ENCODE peak calls at places on chromosomes 1 and 21, in seven cellular contexts. L, B, E, O, S, J and Q are unnamed samples. For H3K27me3, the result is how much of the 10 kb centered on the place peaks cover.

GRCh38 chr1:1198423-1199140 is 7.8 kb downstream of the TNFRSF18 start:
- DNase-seq in O (no peak), L (no peak), J (no peak), S (no peak), B (no peak), E (peak), Q (no peak)

GRCh38 chr1:245493029-245493428 is 338.2 kb downstream of the KIF26B start:
- DNase-seq in O (no peak), L (no peak), B (no peak), E (no peak), J (no peak), S (no peak), Q (no peak)

GRCh38 chr1:203359010-203359571 is 8.2 kb upstream of the FMOD start:
- DNase-seq in L (peak), S (peak), E (peak), O (peak), J (no peak), B (no peak), Q (no peak)

GRCh38 chr1:51063121-51063520 is 38.9 kb upstream of the C1orf185 start:
- DNase-seq in J (no peak), O (no peak), L (no peak), E (no peak), B (no peak), S (peak), Q (peak)

GRCh38 chr1:29964718-29965533 is 728.6 kb downstream of the PTPRU start:
- DNase-seq in B (no peak), S (no peak), L (no peak), J (no peak), O (no peak), E (no peak), Q (no peak)

GRCh38 chr1:228902781-228903572 is 167.7 kb downstream of the RHOU start:
- DNase-seq in O (peak), J (peak), L (peak), S (peak), E (peak), B (peak), Q (peak)

GRCh38 chr1:23478896-23479790 is 4.8 kb downstream of the ASAP3 start:
- DNase-seq in B (no peak), E (peak), O (peak), J (peak), L (peak), S (peak), Q (no peak)

GRCh38 chr1:89989791-89990190 is 5.1 kb upstream of the ZNF326 start:
- DNase-seq in O (no peak), S (no peak), L (peak), E (no peak), B (no peak), J (no peak), Q (no peak)

GRCh38 chr21:40901690-40902089 is 54.7 kb upstream of the DSCAM start:
- DNase-seq in B (no peak), E (no peak), J (no peak), S (no peak), O (no peak), L (no peak), Q (no peak)

GRCh38 chr21:29168874-29169273 is 38.4 kb downstream of the MAP3K7CL start:
- DNase-seq in L (no peak), E (no peak), O (no peak), B (peak), J (no peak), S (no peak), Q (peak)

GRCh38 chr1:164510435-164510834 is 48.5 kb upstream of the PBX1 start:
- DNase-seq in E (no peak), L (no peak), O (no peak), J (no peak), S (peak), B (no peak), Q (peak)

GRCh38 chr1:20867062-20867461 is 80.0 kb upstream of the HP1BP3 start:
- DNase-seq in E (no peak), B (no peak), J (no peak), L (no peak), S (peak), O (no peak), Q (peak)

GRCh38 chr1:180670681-180671080 is 38.9 kb downstream of the XPR1 start:
- DNase-seq in O (no peak), S (no peak), J (no peak), L (no peak), E (no peak), B (no peak), Q (no peak)

GRCh38 chr1:162942903-162943567 is 82.1 kb upstream of the CCDC190 start:
- DNase-seq in O (no peak), B (no peak), E (peak), J (no peak), L (no peak), S (peak), Q (peak)

GRCh38 chr1:8115769-8116167 is 89.7 kb upstream of the ERRFI1 start:
- DNase-seq in B (no peak), L (no peak), S (no peak), E (no peak), J (no peak), O (no peak), Q (no peak)

GRCh38 chr1:8115031-8115768 is 89.1 kb upstream of the ERRFI1 start:
- DNase-seq in E (no peak), S (no peak), B (no peak), O (no peak), L (no peak), J (no peak), Q (no peak)

GRCh38 chr1:8112611-8113256 is 86.6 kb upstream of the ERRFI1 start:
- DNase-seq in J (no peak), E (no peak), B (no peak), O (no peak), S (no peak), L (no peak), Q (no peak)

GRCh38 chr1:8111560-8111959 is 85.5 kb upstream of the ERRFI1 start:
- DNase-seq in E (no peak), L (no peak), J (no peak), O (no peak), S (no peak), B (no peak), Q (no peak)

DNA sequence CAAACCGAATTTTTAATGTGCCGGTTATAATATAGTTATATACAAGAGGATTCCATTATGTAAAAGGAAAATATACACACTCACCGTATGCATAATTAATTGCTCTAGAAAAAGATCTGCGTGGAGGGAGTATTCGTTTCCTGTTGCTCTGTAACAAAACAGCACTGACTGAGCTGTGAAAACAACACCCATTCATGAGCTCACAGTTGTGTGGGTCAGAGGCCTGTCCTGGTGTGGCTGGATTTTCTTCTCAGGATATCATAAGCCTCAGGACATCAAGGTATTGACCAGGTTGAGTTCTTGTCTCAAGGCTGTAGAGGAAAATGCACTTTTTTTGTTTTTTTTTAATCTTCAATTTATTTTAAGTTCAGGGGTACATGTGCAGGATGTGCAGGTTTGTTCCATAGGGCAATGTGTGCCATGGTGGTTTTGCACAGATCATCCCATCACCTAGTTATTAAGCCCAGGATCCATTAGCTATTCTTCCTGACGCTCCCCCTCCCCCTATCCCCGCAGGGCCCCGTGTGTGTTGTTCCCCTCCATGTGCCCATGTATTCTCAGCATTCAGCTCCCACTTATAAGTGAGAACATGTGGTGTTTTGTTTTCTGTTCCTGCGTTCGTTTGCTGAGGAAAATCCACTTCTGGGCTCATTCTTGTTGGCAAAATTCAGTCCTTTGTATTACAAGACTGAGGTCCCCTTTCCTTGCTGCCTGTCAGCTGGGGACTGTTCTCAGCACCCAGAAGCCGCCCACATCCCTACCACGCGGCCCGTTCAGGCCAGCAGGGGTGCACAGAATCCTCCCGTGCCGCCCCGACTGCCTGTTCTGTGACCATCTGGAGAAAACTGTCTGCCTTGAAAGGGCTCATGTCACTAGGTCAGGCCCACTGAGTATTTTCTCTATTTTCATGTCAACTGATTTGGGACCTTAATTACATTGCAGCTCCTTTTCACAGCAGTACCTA is 87.4 kb upstream of the ERRFI1 start:
- DNase-seq in J (no peak), B (no peak), E (no peak), L (no peak), S (no peak), O (no peak), Q (no peak)
- TF ChIP-seq CTCF in J (no peak), B (no peak), E (no peak), L (no peak), S (no peak), O (no peak), Q (no peak)

GRCh38 chr1:220885971-220886370 is 6.7 kb downstream of the HLX start:
- DNase-seq in S (no peak), J (no peak), E (no peak), L (no peak), O (no peak), B (no peak), Q (no peak)
- H3K27me3 ChIP-seq in S (under half), J (under half), E (under half), L (half or more), O (under half), B (under half), Q (half or more)

GRCh38 chr1:153613406-153613805 is 469 bp upstream of the S100A16 start:
- DNase-seq in J (no peak), L (no peak), B (no peak), O (no peak), S (no peak), E (no peak), Q (no peak)
- H3K4me3 ChIP-seq in J (peak), L (peak), B (peak), O (peak), S (no peak), E (peak), Q (peak)

DNA sequence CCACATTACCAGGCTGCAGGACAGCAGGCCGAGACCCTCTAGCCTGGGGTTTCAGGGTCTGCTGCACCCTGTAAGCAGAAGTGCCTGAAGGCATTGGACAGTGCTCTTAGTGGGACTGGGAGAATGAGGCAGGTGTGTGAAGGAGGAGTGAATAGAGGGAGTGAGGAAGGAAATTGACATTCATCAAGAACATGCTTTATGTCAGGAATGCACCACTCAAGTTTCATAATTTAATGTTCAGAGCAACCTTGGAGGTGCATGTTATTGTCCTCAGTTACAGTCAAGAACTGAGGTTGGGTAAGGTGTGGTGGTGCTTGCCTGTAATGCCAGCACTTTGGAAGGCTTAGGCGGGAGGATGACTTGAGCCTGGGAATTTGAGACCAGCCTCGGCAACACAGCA is 11.7 kb upstream of the GPR37L1 start:
- DNase-seq in L (no peak), J (no peak), S (no peak), E (no peak), B (no peak), O (no peak), Q (no peak)
- TF ChIP-seq CTCF in L (no peak), J (no peak), S (no peak), E (no peak), B (no peak), O (no peak), Q (no peak)

GRCh38 chr1:167150434-167150833 is 56.6 kb downstream of the STYXL2 start:
- DNase-seq in O (no peak), E (no peak), B (no peak), L (no peak), S (no peak), J (no peak), Q (no peak)

GRCh38 chr1:167145965-167146364 is 52.1 kb downstream of the STYXL2 start:
- DNase-seq in S (no peak), B (no peak), J (no peak), E (no peak), L (no peak), O (no peak), Q (peak)

GRCh38 chr1:167148388-167148787 is 54.5 kb downstream of the STYXL2 start:
- DNase-seq in B (no peak), O (no peak), E (no peak), S (no peak), J (no peak), L (no peak), Q (no peak)

GRCh38 chr1:167141963-167142362 is 48.1 kb downstream of the STYXL2 start:
- DNase-seq in L (no peak), B (no peak), O (no peak), E (no peak), J (no peak), S (no peak), Q (no peak)

DNA sequence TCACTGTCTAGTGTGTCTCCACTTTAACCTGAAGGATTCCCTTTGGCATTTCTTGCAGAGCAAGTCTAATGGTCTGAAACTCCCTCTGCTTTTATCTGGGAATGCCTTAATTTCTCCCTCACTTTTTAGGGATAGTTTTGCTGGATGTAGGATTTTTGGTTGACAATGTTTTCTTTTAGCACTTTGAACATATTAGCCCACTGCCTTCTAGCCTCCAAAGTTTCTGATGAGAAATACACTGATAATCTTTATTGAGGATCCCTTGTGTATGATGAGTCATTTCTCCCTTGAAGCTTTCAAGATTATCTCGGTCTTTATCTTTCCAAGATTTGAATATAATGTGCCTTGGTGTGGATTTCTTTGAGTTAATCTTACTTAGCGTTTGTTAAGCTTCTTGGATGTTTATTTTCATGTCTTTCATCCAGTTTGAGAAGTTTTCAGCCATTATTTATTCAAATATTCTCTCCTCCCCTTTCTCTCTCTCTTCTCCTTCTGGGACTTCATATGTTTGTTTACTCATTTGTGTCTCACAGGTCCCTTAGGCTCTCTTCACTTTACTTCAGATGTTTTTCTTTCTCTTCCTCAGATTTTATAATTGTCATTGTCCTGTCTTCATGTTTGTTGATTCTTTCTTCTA is 53.1 kb downstream of the STYXL2 start:
- DNase-seq in J (no peak), L (no peak), S (no peak), B (no peak), E (no peak), O (no peak), Q (no peak)
- H3K27me3 ChIP-seq in J (under half), L (under half), S (under half), B (under half), E (under half), O (under half), Q (under half)

GRCh38 chr1:31793086-31793485 is 22.7 kb downstream of the SPOCD1 start:
- DNase-seq in E (no peak), S (no peak), L (no peak), J (peak), O (peak), B (peak), Q (no peak)

GRCh38 chr1:31795096-31795675 is 20.6 kb downstream of the SPOCD1 start:
- DNase-seq in E (no peak), L (no peak), J (no peak), O (no peak), S (no peak), B (no peak), Q (no peak)

GRCh38 chr1:31792541-31792940 is 23.3 kb downstream of the SPOCD1 start:
- DNase-seq in E (no peak), B (peak), J (peak), S (no peak), O (no peak), L (no peak), Q (no peak)

GRCh38 chr1:31792116-31792515 is 23.7 kb downstream of the SPOCD1 start:
- DNase-seq in E (no peak), L (no peak), O (no peak), J (peak), B (peak), S (no peak), Q (no peak)

GRCh38 chr1:31793586-31794285 is 22.1 kb downstream of the SPOCD1 start:
- DNase-seq in S (no peak), E (no peak), O (peak), B (peak), J (peak), L (no peak), Q (no peak)
- H3K4me3 ChIP-seq in S (no peak), E (no peak), O (no peak), B (no peak), J (no peak), L (no peak), Q (no peak)

GRCh38 chr1:155000475-155000724 is 2.2 kb upstream of the ZBTB7B start:
- DNase-seq in J (no peak), L (peak), O (peak), S (no peak), E (no peak), B (no peak), Q (no peak)

GRCh38 chr1:154998818-154999650 is 3.6 kb upstream of the ZBTB7B start:
- DNase-seq in E (peak), B (peak), L (peak), S (peak), O (peak), J (no peak), Q (peak)

GRCh38 chr1:154996966-154997701 is 3.7 kb downstream of the LENEP start:
- DNase-seq in S (no peak), B (no peak), E (no peak), J (no peak), O (no peak), L (no peak), Q (no peak)

GRCh38 chr1:154999651-155000474 is 2.7 kb upstream of the ZBTB7B start:
- DNase-seq in B (peak), E (no peak), J (no peak), S (no peak), O (no peak), L (peak), Q (no peak)

DNA sequence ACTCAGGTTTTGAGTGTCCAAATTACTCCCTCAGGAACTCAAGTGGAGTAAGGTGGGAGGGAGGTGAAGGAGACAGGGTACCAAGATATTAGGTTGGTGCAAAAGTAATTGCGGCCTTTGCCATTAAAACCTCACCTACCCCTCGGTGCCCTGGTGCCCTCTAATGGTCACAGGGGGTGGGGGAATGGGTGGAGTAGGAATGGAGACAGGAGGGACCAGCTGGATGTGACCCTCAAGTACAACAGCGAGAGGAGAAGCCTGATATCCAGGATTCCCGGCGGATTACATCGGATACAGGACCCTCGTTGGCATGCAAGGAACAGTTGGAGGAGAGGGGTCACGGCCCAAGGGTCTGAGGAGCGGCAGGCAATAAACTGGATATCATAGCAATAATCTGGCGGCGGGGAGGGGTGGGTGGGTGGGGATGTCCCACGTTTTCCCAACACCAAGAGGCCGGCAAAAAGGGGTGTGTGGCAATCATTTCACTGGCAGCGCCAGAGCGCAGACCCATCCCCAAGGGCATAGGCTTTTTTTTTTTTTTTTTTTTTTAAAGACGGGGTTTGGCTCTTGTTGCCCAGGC is 4.3 kb upstream of the ZBTB7B start:
- DNase-seq in O (no peak), E (no peak), S (no peak), L (no peak), J (no peak), B (no peak), Q (no peak)
- TF ChIP-seq CTCF in O (no peak), E (peak), S (no peak), L (no peak), J (no peak), B (no peak), Q (no peak)